ENCODE peak calls at places on chromosome 5, in five cellular contexts. One of them, this sample, is unnamed.

GRCh38 chr5:2992806-2993205 is 241.3 kb upstream of the IRX2 start:
- DNase-seq in effector CD4-positive, alpha-beta T cell: no peak
- DNase-seq in IMR-90: no peak
- DNase-seq in A549: no peak
- DNase-seq in Peyer's patch: no peak
- DNase-seq in this sample: no peak

GRCh38 chr5:151151793-151152192 is 5.8 kb downstream of the ANXA6 start:
- DNase-seq in effector CD4-positive, alpha-beta T cell: no peak
- DNase-seq in IMR-90: peak; percentile 47
- DNase-seq in A549: no peak
- DNase-seq in Peyer's patch: peak; percentile 54
- DNase-seq in this sample: no peak

GRCh38 chr5:97162045-97162444 is 19.6 kb upstream of the LIX1 start:
- DNase-seq in effector CD4-positive, alpha-beta T cell: peak; percentile 45
- DNase-seq in IMR-90: peak; percentile 84
- DNase-seq in A549: peak; percentile 85
- DNase-seq in Peyer's patch: peak; percentile 86
- DNase-seq in this sample: peak; percentile 82

GRCh38 chr5:113807384-113808053 is 294.0 kb downstream of the YTHDC2 start:
- DNase-seq in effector CD4-positive, alpha-beta T cell: no peak
- DNase-seq in IMR-90: peak; percentile 23
- DNase-seq in A549: no peak
- DNase-seq in Peyer's patch: no peak
- DNase-seq in this sample: no peak

GRCh38 chr5:74122979-74123575 is 497.1 kb downstream of the ARHGEF28 start:
- DNase-seq in effector CD4-positive, alpha-beta T cell: no peak
- DNase-seq in IMR-90: no peak
- DNase-seq in A549: no peak
- DNase-seq in Peyer's patch: no peak
- DNase-seq in this sample: no peak

GRCh38 chr5:149636861-149637246 is 55.6 kb downstream of the ARHGEF37 start:
- DNase-seq in effector CD4-positive, alpha-beta T cell: no peak
- DNase-seq in IMR-90: peak; percentile 62
- DNase-seq in A549: peak; percentile 70
- DNase-seq in Peyer's patch: peak; percentile 55
- DNase-seq in this sample: peak; percentile 63

GRCh38 chr5:146873186-146873917 is 5.2 kb downstream of the PPP2R2B start:
- DNase-seq in effector CD4-positive, alpha-beta T cell: no peak
- DNase-seq in IMR-90: no peak
- DNase-seq in A549: no peak
- DNase-seq in Peyer's patch: no peak
- DNase-seq in this sample: no peak

GRCh38 chr5:139847790-139848507 is 52.3 kb downstream of the PSD2 start:
- DNase-seq in effector CD4-positive, alpha-beta T cell: peak; percentile 59
- DNase-seq in IMR-90: no peak
- DNase-seq in A549: peak; percentile 35
- DNase-seq in Peyer's patch: peak; percentile 85
- DNase-seq in this sample: peak; percentile 80

GRCh38 chr5:156120777-156121176 is 206.2 kb upstream of the SGCD start:
- DNase-seq in effector CD4-positive, alpha-beta T cell: no peak
- DNase-seq in IMR-90: no peak
- DNase-seq in A549: peak; percentile 28
- DNase-seq in Peyer's patch: no peak
- DNase-seq in this sample: no peak

GRCh38 chr5:172479034-172479783 is 24.9 kb upstream of the SH3PXD2B start:
- DNase-seq in effector CD4-positive, alpha-beta T cell: peak; percentile 11
- DNase-seq in IMR-90: peak; percentile 88
- DNase-seq in A549: peak; percentile 92
- DNase-seq in Peyer's patch: peak; percentile 89
- DNase-seq in this sample: peak; percentile 85

GRCh38 chr5:91245871-91246270 is 137.2 kb downstream of the ARRDC3 start:
- DNase-seq in effector CD4-positive, alpha-beta T cell: no peak
- DNase-seq in IMR-90: peak; percentile 17
- DNase-seq in A549: no peak
- DNase-seq in Peyer's patch: no peak
- DNase-seq in this sample: no peak

GRCh38 chr5:38423536-38424178 is 132.8 kb downstream of the LIFR start:
- DNase-seq in effector CD4-positive, alpha-beta T cell: no peak
- DNase-seq in IMR-90: no peak
- DNase-seq in A549: no peak
- DNase-seq in Peyer's patch: no peak
- DNase-seq in this sample: no peak

This sample was measured in HAP-1.